ENCODE peak calls at places on chromosomes 3 and 15, in four cellular contexts. X, N, H and Q are unnamed samples.

GRCh38 chr3:107209302-107210060 is 167.8 kb upstream of the CCDC54 start:
- DNase-seq in X (no peak), N (no peak), H (no peak), Q (no peak)

GRCh38 chr15:40871749-40872617 is 2.1 kb downstream of the RHOV start:
- DNase-seq in X (no peak), N (peak; percentile 89), H (no peak), Q (peak; percentile 90)

GRCh38 chr15:31448635-31448979 is 122.0 kb downstream of the KLF13 start:
- DNase-seq in X (no peak), N (no peak), H (no peak), Q (no peak)

GRCh38 chr3:142888099-142888483 is 792 bp downstream of the PCOLCE2 start:
- DNase-seq in X (no peak), N (no peak), H (peak; percentile 56), Q (no peak)

GRCh38 chr3:45890405-45890804 is 4.1 kb downstream of the CCR9 start:
- DNase-seq in X (no peak), N (no peak), H (no peak), Q (no peak)

GRCh38 chr15:75565062-75565970 is 13.8 kb downstream of the PTPN9 start:
- DNase-seq in X (no peak), N (no peak), H (no peak), Q (no peak)

GRCh38 chr3:195081242-195081963 is 189.6 kb downstream of the XXYLT1 start:
- DNase-seq in X (no peak), N (peak; percentile 75), H (no peak), Q (no peak)

GRCh38 chr3:13710251-13710650 is 161.3 kb downstream of the FBLN2 start:
- DNase-seq in X (no peak), N (peak; percentile 15), H (no peak), Q (peak; percentile 10)

GRCh38 chr15:42046597-42046996 is 25.8 kb upstream of the PLA2G4E start:
- DNase-seq in X (no peak), N (no peak), H (no peak), Q (no peak)